ENCODE peak calls at places on chromosome 12, in six cellular contexts. One of them, this sample, is unnamed.

GRCh38 chr12:56759270-56759908 is 3.7 kb upstream of the HSD17B6 start:
- DNase-seq in AG10803: no peak
- DNase-seq in cardiac muscle cell: no peak
- DNase-seq in Calu3: no peak
- DNase-seq in BJ: no peak
- DNase-seq in choroid plexus epithelial cell: peak
- DNase-seq in this sample: peak

GRCh38 chr12:3743803-3744202 is 9.1 kb downstream of the CRACR2A start:
- DNase-seq in AG10803: peak
- DNase-seq in Calu3: no peak
- DNase-seq in cardiac muscle cell: peak
- DNase-seq in choroid plexus epithelial cell: peak
- DNase-seq in BJ: no peak
- DNase-seq in this sample: peak

GRCh38 chr12:21526053-21526452 is at the start of gene SPX:
- DNase-seq in choroid plexus epithelial cell: peak
- DNase-seq in BJ: no peak
- DNase-seq in AG10803: peak
- DNase-seq in cardiac muscle cell: peak
- DNase-seq in Calu3: no peak
- DNase-seq in this sample: peak

GRCh38 chr12:120092531-120093335 is 23.8 kb downstream of the RAB35 start:
- DNase-seq in AG10803: no peak
- DNase-seq in BJ: no peak
- DNase-seq in choroid plexus epithelial cell: no peak
- DNase-seq in Calu3: no peak
- DNase-seq in cardiac muscle cell: no peak
- DNase-seq in this sample: no peak

GRCh38 chr12:386651-387050 is 2.5 kb downstream of the KDM5A start:
- DNase-seq in choroid plexus epithelial cell: peak
- DNase-seq in AG10803: peak
- DNase-seq in Calu3: no peak
- DNase-seq in BJ: no peak
- DNase-seq in cardiac muscle cell: peak
- DNase-seq in this sample: peak

GRCh38 chr12:76028649-76029277 is 2.8 kb downstream of the PHLDA1 start:
- DNase-seq in BJ: no peak
- DNase-seq in choroid plexus epithelial cell: peak
- DNase-seq in Calu3: no peak
- DNase-seq in AG10803: peak
- DNase-seq in cardiac muscle cell: peak
- DNase-seq in this sample: peak

GRCh38 chr12:98895086-98895651 is 250.1 kb downstream of the APAF1 start:
- DNase-seq in Calu3: no peak
- DNase-seq in BJ: no peak
- DNase-seq in AG10803: no peak
- DNase-seq in choroid plexus epithelial cell: no peak
- DNase-seq in cardiac muscle cell: no peak
- DNase-seq in this sample: no peak

GRCh38 chr12:68589194-68589593 is 21.5 kb upstream of the RAP1B start:
- DNase-seq in choroid plexus epithelial cell: no peak
- DNase-seq in BJ: no peak
- DNase-seq in AG10803: no peak
- DNase-seq in Calu3: no peak
- DNase-seq in cardiac muscle cell: no peak
- DNase-seq in this sample: no peak

GRCh38 chr12:39427360-39427808 is 15.5 kb downstream of the KIF21A start:
- DNase-seq in choroid plexus epithelial cell: no peak
- DNase-seq in BJ: no peak
- DNase-seq in AG10803: peak
- DNase-seq in cardiac muscle cell: no peak
- DNase-seq in Calu3: no peak
- DNase-seq in this sample: peak

GRCh38 chr12:106084048-106084671 is 54.6 kb downstream of the NUAK1 start:
- DNase-seq in Calu3: no peak
- DNase-seq in cardiac muscle cell: peak
- DNase-seq in BJ: peak
- DNase-seq in AG10803: peak
- DNase-seq in choroid plexus epithelial cell: peak
- DNase-seq in this sample: peak

GRCh38 chr12:26936559-26937442 is 980 bp downstream of the INTS13 start:
- DNase-seq in BJ: no peak
- DNase-seq in AG10803: no peak
- DNase-seq in Calu3: no peak
- DNase-seq in cardiac muscle cell: no peak
- DNase-seq in choroid plexus epithelial cell: no peak
- DNase-seq in this sample: no peak

GRCh38 chr12:132251741-132252490 is 77.5 kb downstream of the GALNT9 start:
- DNase-seq in Calu3: no peak
- DNase-seq in AG10803: no peak
- DNase-seq in BJ: no peak
- DNase-seq in choroid plexus epithelial cell: no peak
- DNase-seq in cardiac muscle cell: no peak
- DNase-seq in this sample: no peak

GRCh38 chr12:115638753-115639666 is 638.5 kb downstream of the MED13L start:
- DNase-seq in BJ: no peak
- DNase-seq in Calu3: no peak
- DNase-seq in choroid plexus epithelial cell: no peak
- DNase-seq in cardiac muscle cell: no peak
- DNase-seq in AG10803: no peak
- DNase-seq in this sample: no peak

GRCh38 chr12:96587691-96588090 is 98.3 kb downstream of the CFAP54 start:
- DNase-seq in cardiac muscle cell: peak
- DNase-seq in BJ: no peak
- DNase-seq in AG10803: no peak
- DNase-seq in choroid plexus epithelial cell: no peak
- DNase-seq in Calu3: no peak
- DNase-seq in this sample: peak

GRCh38 chr12:116672010-116672409 is 65.9 kb downstream of the SPRING1 start:
- DNase-seq in cardiac muscle cell: no peak
- DNase-seq in choroid plexus epithelial cell: no peak
- DNase-seq in Calu3: no peak
- DNase-seq in AG10803: no peak
- DNase-seq in BJ: no peak
- DNase-seq in this sample: no peak

GRCh38 chr12:124236651-124237050 is 58.2 kb upstream of the RFLNA start:
- DNase-seq in AG10803: peak
- DNase-seq in choroid plexus epithelial cell: peak
- DNase-seq in Calu3: no peak
- DNase-seq in BJ: peak
- DNase-seq in cardiac muscle cell: peak
- DNase-seq in this sample: peak

GRCh38 chr12:122980192-122981035 is at the start of gene ARL6IP4:
- DNase-seq in choroid plexus epithelial cell: peak
- DNase-seq in cardiac muscle cell: peak
- DNase-seq in BJ: no peak
- DNase-seq in AG10803: peak
- DNase-seq in Calu3: peak
- DNase-seq in this sample: peak

GRCh38 chr12:118608770-118609344 is 232.5 kb downstream of the SUDS3 start:
- DNase-seq in cardiac muscle cell: no peak
- DNase-seq in AG10803: no peak
- DNase-seq in BJ: no peak
- DNase-seq in choroid plexus epithelial cell: no peak
- DNase-seq in Calu3: no peak
- DNase-seq in this sample: no peak

GRCh38 chr12:77161944-77162343 is 96.6 kb upstream of the E2F7 start:
- DNase-seq in cardiac muscle cell: no peak
- DNase-seq in choroid plexus epithelial cell: no peak
- DNase-seq in BJ: no peak
- DNase-seq in AG10803: no peak
- DNase-seq in Calu3: no peak
- DNase-seq in this sample: no peak

GRCh38 chr12:98799411-98799810 is 154.3 kb downstream of the APAF1 start:
- DNase-seq in BJ: no peak
- DNase-seq in AG10803: no peak
- DNase-seq in Calu3: no peak
- DNase-seq in choroid plexus epithelial cell: no peak
- DNase-seq in cardiac muscle cell: no peak
- DNase-seq in this sample: no peak

GRCh38 chr12:121227294-121227693 is 17.4 kb downstream of the P2RX4 start:
- DNase-seq in cardiac muscle cell: no peak
- DNase-seq in Calu3: peak
- DNase-seq in choroid plexus epithelial cell: no peak
- DNase-seq in AG10803: no peak
- DNase-seq in BJ: no peak
- DNase-seq in this sample: no peak

GRCh38 chr12:121989266-121989950 is 32.3 kb upstream of the BCL7A start:
- DNase-seq in Calu3: no peak
- DNase-seq in choroid plexus epithelial cell: no peak
- DNase-seq in AG10803: no peak
- DNase-seq in cardiac muscle cell: no peak
- DNase-seq in BJ: no peak
- DNase-seq in this sample: no peak

GRCh38 chr12:122813310-122813713 is 21.9 kb upstream of the HIP1R start:
- DNase-seq in Calu3: no peak
- DNase-seq in AG10803: no peak
- DNase-seq in choroid plexus epithelial cell: no peak
- DNase-seq in cardiac muscle cell: no peak
- DNase-seq in BJ: no peak
- DNase-seq in this sample: no peak

GRCh38 chr12:125773033-125773432 is 707.8 kb downstream of the AACS start:
- DNase-seq in cardiac muscle cell: no peak
- DNase-seq in choroid plexus epithelial cell: no peak
- DNase-seq in AG10803: no peak
- DNase-seq in Calu3: peak
- DNase-seq in BJ: no peak
- DNase-seq in this sample: peak

GRCh38 chr12:92614041-92614440 is 88.7 kb upstream of the PLEKHG7 start:
- DNase-seq in Calu3: no peak
- DNase-seq in BJ: no peak
- DNase-seq in cardiac muscle cell: no peak
- DNase-seq in choroid plexus epithelial cell: no peak
- DNase-seq in AG10803: no peak
- DNase-seq in this sample: no peak

GRCh38 chr12:28966049-28966778 is 182.9 kb upstream of the FAR2 start:
- DNase-seq in cardiac muscle cell: peak
- DNase-seq in choroid plexus epithelial cell: peak
- DNase-seq in AG10803: no peak
- DNase-seq in BJ: no peak
- DNase-seq in Calu3: no peak
- DNase-seq in this sample: peak

DNA sequence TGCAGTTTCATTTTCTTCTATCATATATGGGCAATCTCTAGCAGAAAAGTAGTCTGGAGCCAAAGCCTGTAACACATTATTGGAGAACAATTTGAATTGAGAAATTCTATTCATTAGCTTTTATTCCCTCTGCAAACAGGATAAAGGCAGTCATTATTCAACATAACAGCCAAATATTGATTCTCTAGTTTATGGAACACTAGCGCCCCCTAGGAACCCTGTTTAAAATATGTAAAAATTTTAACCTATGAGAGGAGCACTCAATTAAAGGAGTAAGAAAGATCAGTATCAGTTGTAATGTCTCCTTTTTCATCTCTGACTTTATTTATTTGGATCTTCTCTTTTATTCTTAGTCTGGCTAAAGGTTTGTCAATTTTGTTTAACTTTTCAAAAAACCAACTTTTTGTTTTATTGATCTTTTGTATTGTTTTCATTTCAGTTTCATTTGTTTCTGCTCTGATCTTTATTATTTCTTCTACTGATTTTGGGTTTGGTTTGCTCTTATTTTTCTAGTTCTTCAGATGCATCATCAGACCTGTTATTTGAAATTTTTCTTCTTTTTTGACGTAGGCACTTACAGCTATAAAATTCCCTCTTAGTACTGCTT is 4.8 kb upstream of the LMNTD1 start:
- DNase-seq in choroid plexus epithelial cell: peak
- DNase-seq in Calu3: peak
- DNase-seq in cardiac muscle cell: peak
- DNase-seq in AG10803: peak
- DNase-seq in BJ: no peak
- DNase-seq in this sample: peak
- TF ChIP-seq CTCF in choroid plexus epithelial cell: peak
- TF ChIP-seq CTCF in Calu3: no peak
- TF ChIP-seq CTCF in cardiac muscle cell: peak
- TF ChIP-seq CTCF in AG10803: peak
- TF ChIP-seq CTCF in BJ: peak
- TF ChIP-seq CTCF in this sample: peak

DNA sequence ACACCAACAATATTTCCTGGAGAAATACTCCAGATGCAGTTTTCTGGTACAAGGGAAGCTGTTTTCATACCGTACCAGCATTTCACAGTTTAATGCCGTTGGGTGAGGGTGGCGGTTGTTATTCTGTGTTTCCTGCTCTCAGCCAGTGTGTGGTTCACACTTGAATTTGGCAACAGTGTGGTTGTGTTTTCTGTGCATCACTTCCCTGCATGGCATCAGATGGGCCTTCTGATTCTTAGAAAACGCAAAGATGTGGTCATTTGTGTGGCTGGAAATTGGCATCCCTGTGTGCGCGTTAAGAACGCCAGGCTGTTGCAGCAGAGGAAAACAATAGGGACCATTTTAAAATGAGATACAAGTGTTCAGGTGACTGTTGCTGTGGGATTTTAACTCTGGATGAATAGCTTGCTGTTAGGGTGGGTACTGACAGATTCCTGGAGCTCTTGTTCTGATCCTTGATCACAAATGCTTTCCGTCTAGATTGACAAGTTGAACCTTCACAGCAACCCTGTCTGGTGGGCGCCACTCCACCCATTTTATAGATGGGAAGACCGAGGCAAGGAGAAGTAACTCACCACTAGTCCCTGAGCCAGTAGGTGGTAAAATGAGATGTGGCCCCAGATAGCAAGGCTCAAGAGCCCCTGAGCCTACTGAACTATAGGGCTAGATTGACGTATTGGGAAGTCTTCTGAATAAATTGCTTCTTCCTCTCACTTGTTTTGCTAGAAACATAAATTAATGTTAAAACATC is 231.2 kb downstream of the CHST11 start:
- DNase-seq in cardiac muscle cell: no peak
- DNase-seq in Calu3: no peak
- DNase-seq in choroid plexus epithelial cell: no peak
- DNase-seq in AG10803: no peak
- DNase-seq in BJ: no peak
- DNase-seq in this sample: no peak
- TF ChIP-seq CTCF in cardiac muscle cell: no peak
- TF ChIP-seq CTCF in Calu3: no peak
- TF ChIP-seq CTCF in choroid plexus epithelial cell: no peak
- TF ChIP-seq CTCF in AG10803: no peak
- TF ChIP-seq CTCF in BJ: no peak
- TF ChIP-seq CTCF in this sample: no peak

DNA sequence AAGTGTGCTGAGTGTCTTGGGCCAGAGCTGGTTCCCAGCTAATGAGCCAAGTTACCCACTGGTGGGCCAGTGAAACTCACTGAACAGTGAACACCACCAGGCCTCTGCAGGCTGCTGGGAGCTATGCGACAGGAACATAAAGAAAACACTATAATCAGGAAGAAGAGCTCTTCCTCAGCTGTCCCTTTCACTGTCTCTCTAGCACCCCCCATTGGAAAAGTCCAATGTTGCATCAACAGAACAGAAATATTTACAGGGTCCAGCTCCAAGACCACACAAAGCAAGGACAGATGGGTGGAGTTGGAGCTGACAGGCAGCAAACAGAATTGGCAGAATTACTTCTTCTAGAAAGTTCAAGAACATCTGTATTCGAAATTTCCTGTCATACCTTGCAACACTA is 903.6 kb upstream of the TMEM132C start:
- DNase-seq in AG10803: no peak
- DNase-seq in choroid plexus epithelial cell: peak
- DNase-seq in BJ: no peak
- DNase-seq in Calu3: no peak
- DNase-seq in cardiac muscle cell: no peak
- DNase-seq in this sample: peak
- TF ChIP-seq CTCF in AG10803: peak
- TF ChIP-seq CTCF in choroid plexus epithelial cell: peak
- TF ChIP-seq CTCF in BJ: peak
- TF ChIP-seq CTCF in Calu3: no peak
- TF ChIP-seq CTCF in cardiac muscle cell: no peak
- TF ChIP-seq CTCF in this sample: peak

GRCh38 chr12:5648692-5649338 is 216.9 kb downstream of the NTF3 start:
- DNase-seq in choroid plexus epithelial cell: peak
- DNase-seq in BJ: no peak
- DNase-seq in AG10803: peak
- DNase-seq in cardiac muscle cell: peak
- DNase-seq in Calu3: peak
- DNase-seq in this sample: peak
- TF ChIP-seq CTCF in choroid plexus epithelial cell: peak
- TF ChIP-seq CTCF in BJ: peak
- TF ChIP-seq CTCF in AG10803: peak
- TF ChIP-seq CTCF in cardiac muscle cell: peak
- TF ChIP-seq CTCF in Calu3: no peak
- TF ChIP-seq CTCF in this sample: no peak

This sample was measured in fibroblast of mammary gland.